ENCODE peak calls at places on chromosomes 13 and 19, in four cellular contexts. K is lung; X is left ventricle myocardium inferior; L is CD8-positive, alpha-beta T cell. Z is an unnamed sample.

GRCh38 chr13:77026783-77027621 is at the start of gene FBXL3:
- DNase-seq in K (peak; percentile 80), L (peak; percentile 85), X (peak; percentile 88), Z (peak; percentile 84)

GRCh38 chr13:64052526-64052925 is 2636.9 kb upstream of the PCDH20 start:
- DNase-seq in K (no peak), X (no peak), L (no peak), Z (no peak)

GRCh38 chr19:55255618-55256423 is 3.0 kb downstream of the PPP6R1 start:
- DNase-seq in K (no peak), X (no peak), L (peak; percentile 54), Z (no peak)

GRCh38 chr19:53813996-53814395 is 10.1 kb downstream of the NLRP12 start:
- DNase-seq in K (no peak), L (no peak), X (no peak), Z (no peak)

GRCh38 chr19:13906525-13906904 is 514 bp downstream of the CC2D1A start:
- DNase-seq in X (no peak), K (peak; percentile 41), L (peak; percentile 43), Z (no peak)

GRCh38 chr13:20457670-20458069 is 68.0 kb downstream of the CRYL1 start:
- DNase-seq in K (no peak), X (no peak), L (no peak), Z (no peak)

GRCh38 chr19:54464044-54464623 is 556 bp upstream of the LENG9 start:
- DNase-seq in K (peak; percentile 97), L (peak; percentile 91), X (peak; percentile 79), Z (peak; percentile 89)

GRCh38 chr13:62212246-62212645 is 796.6 kb upstream of the PCDH20 start:
- DNase-seq in X (no peak), K (no peak), L (no peak), Z (no peak)

GRCh38 chr13:81664872-81665271 is 1323.9 kb upstream of the SPRY2 start:
- DNase-seq in X (no peak), K (no peak), L (no peak), Z (no peak)

GRCh38 chr13:24032252-24032651 is 128.3 kb upstream of the SPATA13 start:
- DNase-seq in K (peak; percentile 27), X (no peak), L (no peak), Z (no peak)

GRCh38 chr19:2255982-2256685 is at the start of gene JSRP1:
- DNase-seq in L (no peak), K (no peak), X (no peak), Z (no peak)

GRCh38 chr13:46165485-46166220 is 16.3 kb downstream of the LCP1 start:
- DNase-seq in X (no peak), K (no peak), L (no peak), Z (no peak)

GRCh38 chr19:38733493-38734175 is 10.6 kb downstream of the CAPN12 start:
- DNase-seq in X (no peak), L (no peak), K (no peak), Z (no peak)

GRCh38 chr19:55441319-55441691 is 1.8 kb downstream of the SHISA7 start:
- DNase-seq in K (no peak), L (no peak), X (no peak), Z (no peak)

GRCh38 chr13:107803822-107804495 is 411.4 kb downstream of the LIG4 start:
- DNase-seq in X (no peak), K (no peak), L (no peak), Z (no peak)

GRCh38 chr19:29002336-29002735 is 210.6 kb downstream of the UQCRFS1 start:
- DNase-seq in K (no peak), L (no peak), X (no peak), Z (no peak)

GRCh38 chr13:44848956-44849748 is 140.1 kb downstream of the NUFIP1 start:
- DNase-seq in L (no peak), X (no peak), K (no peak), Z (peak; percentile 56)

GRCh38 chr13:77696006-77696862 is 1.3 kb upstream of the SLAIN1 start:
- DNase-seq in L (peak; percentile 18), X (no peak), K (no peak), Z (no peak)

GRCh38 chr13:101149735-101150380 is 266.4 kb downstream of the NALCN start:
- DNase-seq in L (no peak), K (no peak), X (no peak), Z (no peak)

GRCh38 chr13:25177012-25177411 is 4.9 kb upstream of the AMER2 start:
- DNase-seq in L (no peak), K (no peak), X (no peak), Z (no peak)

GRCh38 chr19:18119243-18120105 is 21.9 kb downstream of the MAST3 start:
- DNase-seq in K (no peak), X (no peak), L (peak; percentile 75), Z (no peak)

GRCh38 chr13:101706651-101707050 is 254.2 kb downstream of the ITGBL1 start:
- DNase-seq in L (no peak), X (no peak), K (peak; percentile 36), Z (no peak)

GRCh38 chr13:43316997-43317396 is 293.6 kb downstream of the DNAJC15 start:
- DNase-seq in K (no peak), X (no peak), L (no peak), Z (peak; percentile 63)

GRCh38 chr19:46049597-46049996 is 8.8 kb upstream of the IGFL4 start:
- DNase-seq in X (no peak), K (no peak), L (no peak), Z (no peak)

GRCh38 chr19:15288146-15288963 is 44.0 kb downstream of the BRD4 start:
- DNase-seq in X (no peak), K (no peak), L (no peak), Z (no peak)

GRCh38 chr13:44734204-44734707 is 158.1 kb upstream of the TSC22D1 start:
- DNase-seq in X (peak; percentile 51), L (no peak), K (peak; percentile 49), Z (no peak)

GRCh38 chr19:7342143-7342542 is 6.6 kb upstream of the ARHGEF18 start:
- DNase-seq in K (no peak), L (no peak), X (no peak), Z (no peak)

GRCh38 chr13:90999401-90999800 is 348.1 kb upstream of the MIR17HG start:
- DNase-seq in L (no peak), K (no peak), X (no peak), Z (no peak)

GRCh38 chr13:86185636-86186035 is 386.4 kb upstream of the SLITRK6 start:
- DNase-seq in K (no peak), X (no peak), L (no peak), Z (no peak)

GRCh38 chr19:44847144-44848035 is 1.3 kb downstream of the NECTIN2 start:
- DNase-seq in X (peak; percentile 70), L (no peak), K (peak; percentile 78), Z (peak; percentile 87)

GRCh38 chr13:84096221-84096620 is 213.9 kb upstream of the SLITRK1 start:
- DNase-seq in L (no peak), K (no peak), X (no peak), Z (no peak)

GRCh38 chr19:6754653-6755463 is 12.4 kb downstream of the SH2D3A start:
- DNase-seq in K (no peak), X (no peak), L (no peak), Z (no peak)

GRCh38 chr13:113882266-113882627 is 18.4 kb upstream of the GAS6 start:
- DNase-seq in K (no peak), X (peak; percentile 80), L (no peak), Z (peak; percentile 72)

GRCh38 chr13:32528358-32528757 is 10.2 kb downstream of the N4BP2L2 start:
- DNase-seq in L (no peak), K (no peak), X (no peak), Z (no peak)

GRCh38 chr19:41307090-41307875 is 2.7 kb upstream of the CCDC97 start:
- DNase-seq in X (no peak), L (no peak), K (no peak), Z (no peak)

GRCh38 chr13:34006011-34006410 is 188.1 kb downstream of the RFC3 start:
- DNase-seq in X (no peak), L (no peak), K (no peak), Z (no peak)
- TF ChIP-seq CTCF in X (no peak), L (no peak), K (no peak), Z (no peak)

GRCh38 chr13:47508518-47509228 is 492.4 kb downstream of the SUCLA2 start:
- DNase-seq in K (no peak), L (no peak), X (no peak), Z (no peak)

GRCh38 chr13:47499358-47500150 is 501.5 kb downstream of the SUCLA2 start:
- DNase-seq in K (no peak), L (no peak), X (no peak), Z (no peak)

GRCh38 chr13:47503468-47503867 is 497.6 kb downstream of the SUCLA2 start:
- DNase-seq in L (no peak), X (no peak), K (no peak), Z (no peak)
- H3K27me3 ChIP-seq in L (no peaks in the 10 kb centered on the region), X (no peaks in the 10 kb centered on the region), K (no peaks in the 10 kb centered on the region), Z (no peaks in the 10 kb centered on the region)

DNA sequence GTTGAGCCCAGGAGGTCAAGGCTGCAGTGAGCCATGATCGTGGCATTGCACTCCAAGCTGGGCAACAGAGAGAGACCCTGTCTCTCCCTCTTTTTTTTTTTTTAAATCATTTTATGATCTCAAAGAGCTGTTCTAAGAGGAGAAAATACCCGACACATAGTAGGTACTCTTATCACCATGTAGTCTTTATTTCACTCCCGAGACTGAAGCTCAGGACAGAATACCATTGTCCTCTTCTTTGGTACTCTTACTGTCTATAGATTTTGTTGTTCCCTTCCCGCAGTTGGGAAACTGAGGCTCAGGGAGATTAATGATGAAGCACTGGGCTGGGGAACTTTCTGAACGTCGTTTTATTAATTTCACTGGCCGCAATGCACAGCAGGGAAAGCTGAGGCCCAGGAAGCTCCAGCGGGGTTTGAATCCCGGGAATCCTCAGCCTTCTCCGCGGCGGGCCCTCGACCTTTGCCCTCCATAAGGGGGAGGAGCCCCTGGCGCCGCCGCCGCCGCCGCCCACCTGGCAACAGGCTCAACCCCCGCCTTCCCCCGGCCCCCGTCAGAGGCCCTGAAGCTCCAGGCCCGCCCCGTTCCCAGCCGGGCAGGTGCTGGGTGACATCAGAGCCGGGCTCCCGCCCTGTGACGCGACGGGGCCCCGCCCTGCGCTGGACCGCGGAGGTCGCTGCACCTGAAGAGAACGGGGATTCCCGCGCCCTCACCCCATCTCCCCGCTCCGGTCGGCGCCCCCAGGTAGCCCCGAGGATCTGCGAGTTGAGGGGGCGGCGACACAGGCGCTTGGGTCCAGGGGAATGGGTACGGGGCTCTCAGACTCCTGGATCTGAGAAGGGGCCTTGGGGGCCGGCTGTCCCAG is 1.6 kb downstream of the MYH14 start:
- DNase-seq in X (peak; percentile 65), K (peak; percentile 83), L (no peak), Z (no peak)
- H3K4me3 ChIP-seq in X (peak overlapping the region; percentile 75), K (peak overlapping the region; percentile 52), L (no peak overlapping the region), Z (peak overlapping the region; percentile 34)

GRCh38 chr19:47608074-47608907 is 643 bp upstream of the BICRA start:
- DNase-seq in X (peak; percentile 95), K (peak; percentile 93), L (peak; percentile 93), Z (peak; percentile 90)
- TF ChIP-seq CTCF in X (peak; percentile 61), K (no peak), L (no peak), Z (peak; percentile 48)

DNA sequence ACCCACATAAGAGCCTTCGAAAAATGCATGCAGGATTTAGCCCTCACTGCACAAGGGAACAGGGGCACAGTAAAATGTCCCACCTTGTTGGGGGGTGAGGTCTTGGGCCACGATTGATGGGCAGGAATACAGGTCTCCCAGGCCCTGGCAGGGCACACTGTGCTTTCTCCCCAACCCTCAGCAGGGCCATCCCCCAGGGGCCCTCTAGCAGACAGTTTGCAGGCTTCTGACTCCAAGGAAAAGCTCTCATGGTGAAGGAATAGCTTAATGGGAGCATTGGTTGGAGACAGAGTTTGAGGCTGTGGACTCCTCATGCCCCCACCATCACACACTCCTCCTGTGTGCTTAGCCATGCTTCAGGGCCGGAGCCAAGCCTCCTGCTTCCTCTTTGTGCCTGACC is 484.6 kb downstream of the ZNF536 start:
- DNase-seq in K (no peak), L (no peak), X (no peak), Z (peak; percentile 13)
- H3K27me3 ChIP-seq in K (no peaks in the 10 kb centered on the region), L (no peaks in the 10 kb centered on the region), X (peaks cover 15% of the 10 kb centered on the region), Z (no peaks in the 10 kb centered on the region)

Z was measured in right atrium auricular region.